ENCODE peak calls at places on chromosome X, in six cellular contexts. E is GM23338; Q is hepatocyte; W is thyroid gland; C is HFF-Myc; J is stimulated activated CD8-positive, alpha-beta memory T cell treated with anti-CD3 and anti-CD28 coated beads, Interleukin-15, amount 100 ng/mL, for 1 hour. G is an unnamed sample.

GRCh38 chrX:131812847-131813825 is 210.0 kb upstream of the STK26 start:
- DNase-seq in W (no peak), C (no peak), Q (no peak), E (no peak), J (peak), G (no peak)

GRCh38 chrX:101682723-101683122 is 23.1 kb upstream of the ARMCX2 start:
- DNase-seq in W (no peak), C (no peak), J (no peak), Q (no peak), E (no peak), G (no peak)

GRCh38 chrX:130079824-130080406 is 30.4 kb downstream of the ELF4 start:
- DNase-seq in J (peak), C (peak), Q (peak), W (peak), E (peak), G (no peak)

GRCh38 chrX:31546130-31546529 is 474.3 kb upstream of the FTHL17 start:
- DNase-seq in C (peak), J (no peak), W (no peak), Q (no peak), E (no peak), G (no peak)

GRCh38 chrX:130975947-130976346 is 72.9 kb upstream of the ENOX2 start:
- DNase-seq in Q (peak), C (peak), E (peak), W (peak), J (no peak), G (no peak)

GRCh38 chrX:100911731-100912130 is 17.0 kb downstream of the XKRX start:
- DNase-seq in C (no peak), J (no peak), E (no peak), W (no peak), Q (no peak), G (no peak)

GRCh38 chrX:2741386-2741785 is 10.5 kb upstream of the XG start:
- DNase-seq in J (no peak), C (no peak), W (no peak), Q (no peak), E (no peak), G (no peak)

GRCh38 chrX:41086627-41086932 is 1.3 kb downstream of the USP9X start:
- DNase-seq in C (no peak), Q (no peak), W (no peak), J (no peak), E (no peak), G (no peak)

GRCh38 chrX:15524417-15524816 is 23.8 kb downstream of the BMX start:
- DNase-seq in W (no peak), C (no peak), J (no peak), E (no peak), Q (no peak), G (no peak)

GRCh38 chrX:122703762-122704161 is 480.3 kb upstream of the GRIA3 start:
- DNase-seq in J (no peak), Q (no peak), E (peak), C (peak), W (no peak), G (no peak)

GRCh38 chrX:116873678-116874077 is 410.9 kb upstream of the CT83 start:
- DNase-seq in Q (no peak), W (no peak), C (no peak), J (no peak), E (no peak), G (no peak)

GRCh38 chrX:72705814-72706213 is 8.3 kb downstream of the PHKA1 start:
- DNase-seq in W (no peak), E (no peak), Q (no peak), C (no peak), J (no peak), G (no peak)

GRCh38 chrX:30153881-30154260 is 61.5 kb upstream of the MAGEB2 start:
- DNase-seq in Q (no peak), W (no peak), E (no peak), C (no peak), J (no peak), G (no peak)

GRCh38 chrX:153351981-153352380 is 18.0 kb downstream of the ZNF275 start:
- DNase-seq in W (peak), J (no peak), E (no peak), C (no peak), Q (no peak), G (no peak)

GRCh38 chrX:129559800-129560199 is 19.7 kb downstream of the OCRL start:
- DNase-seq in E (no peak), W (no peak), J (no peak), Q (no peak), C (no peak), G (no peak)

GRCh38 chrX:119763175-119763574 is 4.8 kb downstream of the SOWAHD start:
- DNase-seq in C (no peak), W (no peak), J (no peak), E (peak), Q (no peak), G (no peak)

GRCh38 chrX:69531031-69531755 is 27.1 kb downstream of the NALF2 start:
- DNase-seq in C (no peak), Q (no peak), E (no peak), W (no peak), J (no peak), G (no peak)

GRCh38 chrX:150873616-150874015 is 24.9 kb downstream of the CD99L2 start:
- DNase-seq in J (no peak), C (no peak), Q (no peak), E (no peak), W (no peak), G (no peak)

GRCh38 chrX:72714471-72714916 is 388 bp upstream of the PHKA1 start:
- DNase-seq in C (no peak), W (peak), J (no peak), E (peak), Q (peak), G (no peak)

GRCh38 chrX:135434258-135435138 is 12.8 kb downstream of the SMIM10L2A start:
- DNase-seq in C (no peak), W (no peak), Q (no peak), J (no peak), E (no peak), G (no peak)